ENCODE peak calls at places on chromosomes 12 and 14, in five cellular contexts. B is CD4-positive, CD25-positive, alpha-beta regulatory T cell; Y is mesendoderm; C is naive thymus-derived CD4-positive, alpha-beta T cell; D is cardiac muscle cell. X is an unnamed sample.
A peak's percentile ranks its signal among the peaks of the same experiment; 100 is the strongest.

GRCh38 chr12:81350309-81350708 is 272.4 kb downstream of the ACSS3 start:
- DNase-seq in Y (peak; percentile 71), D (no peak), C (no peak), B (no peak), X (no peak)

GRCh38 chr12:54383041-54383609 is 1.4 kb downstream of the ZNF385A start:
- DNase-seq in D (no peak), Y (peak; percentile 70), C (no peak), B (no peak), X (no peak)

GRCh38 chr14:24092110-24092959 is 1.8 kb upstream of the PCK2 start:
- DNase-seq in B (no peak), Y (peak; percentile 11), D (no peak), C (no peak), X (no peak)

GRCh38 chr14:36646664-36647416 is 14.8 kb upstream of the PAX9 start:
- DNase-seq in Y (peak; percentile 28), B (no peak), D (no peak), C (no peak), X (no peak)

GRCh38 chr12:52381206-52381605 is 4.2 kb downstream of the KRT84 start:
- DNase-seq in C (no peak), B (no peak), D (no peak), Y (no peak), X (no peak)

GRCh38 chr12:93879476-93880376 is 202.6 kb downstream of the CRADD start:
- DNase-seq in B (no peak), D (no peak), Y (no peak), C (no peak), X (no peak)

GRCh38 chr12:70733385-70733784 is 96.2 kb upstream of the PTPRB start:
- DNase-seq in B (peak; percentile 15), C (peak; percentile 30), D (peak; percentile 76), Y (peak; percentile 83), X (no peak)

GRCh38 chr12:109871678-109872314 is 8.5 kb downstream of the GLTP start:
- DNase-seq in D (no peak), C (no peak), B (no peak), Y (no peak), X (no peak)

GRCh38 chr14:101071493-101071891 is 168.0 kb upstream of the RTL1 start:
- DNase-seq in Y (no peak), B (no peak), C (no peak), D (no peak), X (peak; percentile 49)

DNA sequence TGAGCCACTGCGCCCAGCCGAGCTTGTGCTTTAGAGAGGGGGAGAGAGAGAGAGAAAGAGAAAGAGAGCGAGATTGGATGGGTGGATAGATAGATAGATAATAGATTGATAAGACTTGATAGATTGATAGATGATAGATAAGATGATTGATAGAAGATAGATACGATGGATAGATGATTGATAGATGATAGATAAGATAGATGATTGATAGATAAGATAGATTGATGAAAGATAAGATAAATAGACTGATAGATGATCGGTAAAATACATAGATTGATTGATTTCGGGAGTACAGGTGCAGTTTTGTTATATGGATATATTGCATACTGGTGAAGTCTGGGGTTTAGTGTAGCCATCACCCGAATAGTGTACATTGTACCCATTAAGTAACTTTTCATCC is 65.9 kb downstream of the SPRING1 start:
- DNase-seq in B (no peak), D (no peak), Y (no peak), C (no peak), X (no peak)
- H3K4me1 ChIP-seq in B (peaks cover 12% of the 10 kb centered on the region), D (no peaks in the 10 kb centered on the region), Y (no peaks in the 10 kb centered on the region), C (peaks cover 12% of the 10 kb centered on the region), X (no peaks in the 10 kb centered on the region)

GRCh38 chr12:42807251-42807650 is 217.7 kb upstream of the PRICKLE1 start:
- DNase-seq in D (no peak), C (no peak), B (no peak), Y (peak; percentile 95), X (no peak)

GRCh38 chr12:42812086-42812485 is 222.5 kb upstream of the PRICKLE1 start:
- DNase-seq in C (no peak), Y (no peak), D (no peak), B (no peak), X (no peak)

GRCh38 chr12:42810006-42810405 is 220.5 kb upstream of the PRICKLE1 start:
- DNase-seq in C (no peak), D (no peak), B (no peak), Y (no peak), X (no peak)

GRCh38 chr12:42807766-42808165 is 218.2 kb upstream of the PRICKLE1 start:
- DNase-seq in B (no peak), C (no peak), Y (peak; percentile 54), D (no peak), X (no peak)

DNA sequence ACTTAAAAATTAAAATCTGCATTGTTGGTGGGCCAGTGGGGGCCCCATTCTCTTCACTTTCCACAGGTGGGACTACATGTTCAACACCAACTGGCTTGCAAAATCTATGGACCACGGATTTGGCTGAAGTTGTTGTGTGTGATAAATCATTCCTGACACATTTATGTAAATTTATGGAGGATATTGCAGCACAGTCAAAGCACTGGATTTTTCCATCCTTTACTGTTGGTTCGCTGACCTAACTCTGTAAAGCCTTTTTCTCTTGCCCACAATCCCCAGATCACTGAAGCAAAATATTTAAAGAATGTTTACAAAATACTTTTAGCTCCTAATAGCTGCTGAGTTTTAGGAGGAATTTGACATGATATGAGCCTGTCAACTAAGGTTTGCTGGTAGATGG is 219.7 kb upstream of the PRICKLE1 start:
- DNase-seq in C (no peak), D (no peak), Y (peak; percentile 31), B (no peak), X (no peak)
- H3K4me1 ChIP-seq in C (no peaks in the 10 kb centered on the region), D (peaks cover 23% of the 10 kb centered on the region), Y (peaks cover 9% of the 10 kb centered on the region), B (no peaks in the 10 kb centered on the region), X (no peaks in the 10 kb centered on the region)

GRCh38 chr14:59200214-59200613 is 11.7 kb downstream of the DAAM1 start:
- DNase-seq in Y (no peak), B (no peak), D (no peak), C (no peak), X (no peak)
- H3K4me1 ChIP-seq in Y (peaks cover 2% of the 10 kb centered on the region), B (peaks cover 3% of the 10 kb centered on the region), D (peaks cover 12% of the 10 kb centered on the region), C (no peaks in the 10 kb centered on the region), X (peaks cover 40% of the 10 kb centered on the region)

DNA sequence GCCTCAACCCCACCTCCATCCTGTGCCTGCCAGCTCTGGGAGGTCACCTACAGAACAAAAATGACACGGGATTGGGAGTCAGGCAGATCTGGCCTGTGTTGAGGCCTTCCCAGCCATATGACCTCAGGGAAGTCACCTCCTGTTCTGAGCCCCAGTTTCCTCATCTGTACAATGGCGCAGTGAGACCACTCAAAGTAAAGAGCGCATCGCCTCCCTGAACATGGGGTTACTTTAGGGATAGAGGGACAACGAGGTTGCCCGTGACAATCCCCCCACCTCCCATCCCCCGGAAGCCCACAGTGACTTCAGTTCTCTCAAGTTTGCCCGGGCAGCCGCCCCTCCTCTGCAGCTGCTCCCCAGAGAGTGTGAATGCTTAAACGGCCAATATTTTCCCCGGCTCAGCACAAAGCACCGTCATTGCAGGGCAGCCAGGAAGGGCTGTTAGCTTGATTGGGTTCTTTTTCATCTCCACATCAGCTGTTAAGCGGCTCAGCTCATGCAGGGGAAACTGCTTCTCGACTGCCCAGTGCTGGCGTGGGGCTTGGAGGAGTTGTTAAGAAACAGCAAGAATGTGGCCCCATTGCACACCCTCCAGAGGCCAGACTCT is 120.4 kb upstream of the NCOR2 start:
- DNase-seq in D (no peak), B (no peak), Y (no peak), C (peak; percentile 15), X (no peak)
- H3K4me1 ChIP-seq in D (no peaks in the 10 kb centered on the region), B (peaks cover 11% of the 10 kb centered on the region), Y (no peaks in the 10 kb centered on the region), C (peaks cover 11% of the 10 kb centered on the region), X (peaks cover 30% of the 10 kb centered on the region)

GRCh38 chr14:99541211-99541610 is 60.0 kb downstream of the CCNK start:
- DNase-seq in B (no peak), Y (no peak), C (no peak), D (no peak), X (no peak)

GRCh38 chr14:99543369-99543768 is 60.6 kb downstream of the CCDC85C start:
- DNase-seq in B (no peak), D (no peak), Y (no peak), C (no peak), X (no peak)

GRCh38 chr14:99541677-99542470 is 60.7 kb downstream of the CCNK start:
- DNase-seq in D (no peak), C (no peak), B (no peak), Y (no peak), X (no peak)

GRCh38 chr14:99543985-99544384 is 60.0 kb downstream of the CCDC85C start:
- DNase-seq in D (no peak), B (no peak), Y (no peak), C (no peak), X (no peak)

DNA sequence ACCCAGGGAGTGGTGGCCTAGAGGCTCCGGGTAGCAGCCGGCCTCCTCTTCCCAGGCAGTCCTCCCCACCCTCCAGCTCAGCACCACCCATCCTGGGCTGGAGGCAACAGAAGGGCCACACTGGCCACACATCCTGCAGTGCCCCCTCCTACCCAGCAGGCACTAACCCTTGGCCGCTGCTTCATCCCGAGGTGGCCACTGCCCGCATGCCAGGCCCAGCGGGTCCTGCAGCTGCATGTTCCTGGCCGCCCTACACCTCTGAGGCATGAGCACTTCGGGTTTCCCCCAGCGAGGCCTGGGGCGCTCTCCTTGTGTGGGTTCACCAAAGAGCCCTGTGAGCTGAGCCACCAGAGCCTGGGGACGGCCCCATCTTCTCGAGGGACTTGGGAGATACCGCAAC is 61.4 kb downstream of the CCNK start:
- DNase-seq in B (no peak), C (no peak), Y (no peak), D (no peak), X (no peak)
- H3K4me1 ChIP-seq in B (no peaks in the 10 kb centered on the region), C (no peaks in the 10 kb centered on the region), Y (no peaks in the 10 kb centered on the region), D (peaks cover 51% of the 10 kb centered on the region), X (no peaks in the 10 kb centered on the region)

GRCh38 chr12:121579981-121580868 is 598 bp downstream of the KDM2B start:
- DNase-seq in Y (peak; percentile 87), C (peak; percentile 77), D (peak; percentile 85), B (peak; percentile 75), X (peak; percentile 85)
- H3K4me1 ChIP-seq in Y (peaks cover 16% of the 10 kb centered on the region), C (peaks cover 28% of the 10 kb centered on the region), D (peaks cover 48% of the 10 kb centered on the region), B (peaks cover 60% of the 10 kb centered on the region), X (peaks cover 7% of the 10 kb centered on the region)

GRCh38 chr14:55309761-55310365 is 38.6 kb downstream of the FBXO34 start:
- DNase-seq in Y (peak; percentile 59), D (no peak), C (no peak), B (no peak), X (no peak)
- H3K4me1 ChIP-seq in Y (peaks cover 9% of the 10 kb centered on the region), D (no peaks in the 10 kb centered on the region), C (no peaks in the 10 kb centered on the region), B (no peaks in the 10 kb centered on the region), X (peaks cover 21% of the 10 kb centered on the region)

GRCh38 chr14:74570696-74571095 is 41.3 kb downstream of the LTBP2 start:
- DNase-seq in C (no peak), B (no peak), D (no peak), Y (no peak), X (no peak)
- H3K4me1 ChIP-seq in C (peaks cover 36% of the 10 kb centered on the region), B (peaks cover 20% of the 10 kb centered on the region), D (peaks cover 14% of the 10 kb centered on the region), Y (no peaks in the 10 kb centered on the region), X (peaks cover 94% of the 10 kb centered on the region)

DNA sequence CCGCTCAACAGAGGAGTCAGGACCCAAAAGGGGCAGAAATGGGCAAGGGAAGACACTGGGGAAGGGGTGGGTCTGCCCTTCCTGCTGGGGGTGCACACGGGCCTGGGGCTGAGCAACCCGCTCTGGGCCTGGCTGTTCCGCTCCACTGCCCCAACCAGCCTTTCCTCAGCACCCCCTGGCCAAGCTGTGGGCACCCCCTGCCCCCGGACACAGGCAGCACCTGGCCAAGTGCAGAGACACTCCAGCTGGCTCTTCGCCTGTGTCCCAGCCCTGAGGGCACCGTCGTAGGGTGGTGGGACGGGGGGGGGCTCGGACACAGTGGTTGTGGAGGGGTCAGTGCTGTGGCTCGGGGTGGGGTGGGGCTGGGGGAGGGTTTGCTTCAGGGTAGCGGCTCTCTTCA is 10.3 kb downstream of the PACS2 start:
- DNase-seq in Y (no peak), C (no peak), B (no peak), D (no peak), X (no peak)
- H3K4me1 ChIP-seq in Y (peaks cover 5% of the 10 kb centered on the region), C (no peaks in the 10 kb centered on the region), B (peaks cover 4% of the 10 kb centered on the region), D (peaks cover 55% of the 10 kb centered on the region), X (no peaks in the 10 kb centered on the region)

X was measured in ascending aorta.